ENCODE peak calls at places on chromosome 9, in five cellular contexts. I is AG09309; Q is CD8-positive, alpha-beta T cell; G is CD8-positive, alpha-beta memory T cell; A is body of pancreas. J is an unnamed sample.

GRCh38 chr9:90960941-90961340 is 159.3 kb downstream of the SYK start:
- DNase-seq in I (no peak), Q (no peak), G (no peak), A (no peak), J (no peak)

GRCh38 chr9:87850405-87850804 is 32.3 kb upstream of the SPATA31E1 start:
- DNase-seq in I (peak), Q (no peak), G (no peak), A (no peak), J (no peak)

GRCh38 chr9:4503103-4503502 is 12.8 kb downstream of the SLC1A1 start:
- DNase-seq in I (no peak), Q (no peak), G (no peak), A (no peak), J (no peak)

GRCh38 chr9:38018964-38019602 is 49.9 kb downstream of the SHB start:
- DNase-seq in I (no peak), Q (no peak), G (no peak), A (peak), J (no peak)

GRCh38 chr9:76562511-76562911 is 103.5 kb downstream of the GCNT1 start:
- DNase-seq in I (peak), Q (no peak), G (no peak), A (no peak), J (no peak)

GRCh38 chr9:20361656-20362570 is 260.4 kb downstream of the MLLT3 start:
- DNase-seq in I (no peak), Q (no peak), G (no peak), A (no peak), J (no peak)

GRCh38 chr9:101486693-101487442 is 46.8 kb upstream of the RNF20 start:
- DNase-seq in I (no peak), Q (no peak), G (no peak), A (peak), J (no peak)

GRCh38 chr9:125646222-125647100 is 60.5 kb downstream of the MAPKAP1 start:
- DNase-seq in I (no peak), Q (no peak), G (no peak), A (no peak), J (no peak)

GRCh38 chr9:82491604-82492003 is 503.0 kb downstream of the SPATA31D1 start:
- DNase-seq in I (no peak), Q (no peak), G (no peak), A (no peak), J (no peak)

GRCh38 chr9:92468206-92468605 is 14.1 kb downstream of the ASPN start:
- DNase-seq in I (peak), Q (no peak), G (no peak), A (no peak), J (no peak)

GRCh38 chr9:126233175-126233574 is 93.5 kb upstream of the MVB12B start:
- DNase-seq in I (no peak), Q (no peak), G (no peak), A (no peak), J (no peak)

GRCh38 chr9:130640681-130641080 is 23.7 kb upstream of the PRDM12 start:
- DNase-seq in I (no peak), Q (no peak), G (no peak), A (no peak), J (no peak)

GRCh38 chr9:116873441-116873840 is 186.3 kb downstream of the TRIM32 start:
- DNase-seq in I (no peak), Q (no peak), G (no peak), A (no peak), J (no peak)

GRCh38 chr9:15824310-15824709 is 271.5 kb downstream of the CCDC171 start:
- DNase-seq in I (peak), Q (no peak), G (no peak), A (no peak), J (no peak)

GRCh38 chr9:98890256-98890655 is 53.5 kb upstream of the COL15A1 start:
- DNase-seq in I (no peak), Q (no peak), G (no peak), A (peak), J (no peak)

GRCh38 chr9:2087500-2088313 is 72.6 kb downstream of the SMARCA2 start:
- DNase-seq in I (no peak), Q (no peak), G (no peak), A (peak), J (no peak)

GRCh38 chr9:8940650-8941049 is 1141.1 kb upstream of the DMAC1 start:
- DNase-seq in I (no peak), Q (no peak), G (no peak), A (no peak), J (no peak)

GRCh38 chr9:99235874-99236627 is 14.0 kb downstream of the SEC61B start:
- DNase-seq in I (no peak), Q (no peak), G (no peak), A (no peak), J (no peak)

GRCh38 chr9:69572611-69573010 is 99.6 kb downstream of the APBA1 start:
- DNase-seq in I (peak), Q (no peak), G (no peak), A (no peak), J (no peak)

GRCh38 chr9:35035851-35036701 is 36.3 kb downstream of the VCP start:
- DNase-seq in I (peak), Q (peak), G (no peak), A (no peak), J (no peak)

GRCh38 chr9:121631978-121632418 is 19.4 kb upstream of the DAB2IP start:
- DNase-seq in I (no peak), Q (no peak), G (no peak), A (no peak), J (no peak)

GRCh38 chr9:8037745-8038144 is 238.2 kb upstream of the DMAC1 start:
- DNase-seq in I (no peak), Q (no peak), G (no peak), A (no peak), J (no peak)

GRCh38 chr9:75855509-75855908 is 35.0 kb upstream of the PCSK5 start:
- DNase-seq in I (no peak), Q (no peak), G (no peak), A (peak), J (no peak)

GRCh38 chr9:101311759-101312420 is 72.9 kb downstream of the BAAT start:
- DNase-seq in I (peak), Q (no peak), G (no peak), A (peak), J (peak)

GRCh38 chr9:130110166-130110565 is 56.5 kb downstream of the GPR107 start:
- DNase-seq in I (no peak), Q (no peak), G (no peak), A (no peak), J (no peak)

GRCh38 chr9:110257971-110258370 is 1.7 kb upstream of the TXN start:
- DNase-seq in I (no peak), Q (no peak), G (no peak), A (no peak), J (no peak)

GRCh38 chr9:13975628-13976250 is 338.2 kb downstream of the NFIB start:
- DNase-seq in I (no peak), Q (no peak), G (no peak), A (no peak), J (no peak)

GRCh38 chr9:69019808-69020207 is 5.9 kb upstream of the PRKACG start:
- DNase-seq in I (no peak), Q (peak), G (peak), A (no peak), J (no peak)

GRCh38 chr9:125850231-125850630 is 103.1 kb downstream of the PBX3 start:
- DNase-seq in I (no peak), Q (no peak), G (no peak), A (no peak), J (no peak)

GRCh38 chr9:30943446-30944232 is 1440.8 kb upstream of the ACO1 start:
- DNase-seq in I (no peak), Q (no peak), G (no peak), A (no peak), J (no peak)

GRCh38 chr9:6714176-6714575 is 43.6 kb upstream of the KDM4C start:
- DNase-seq in I (no peak), Q (no peak), G (no peak), A (no peak), J (no peak)

GRCh38 chr9:136962701-136963248 is 10.7 kb downstream of the LCN12 start:
- DNase-seq in I (no peak), Q (no peak), G (no peak), A (no peak), J (no peak)
- H3K4me3 ChIP-seq in I (no peak), Q (no peak), G (no peak), A (no peak), J (no peak)

GRCh38 chr9:84670106-84670800 is 724 bp downstream of the NTRK2 start:
- DNase-seq in I (no peak), Q (no peak), G (no peak), A (peak), J (no peak)

GRCh38 chr9:84669293-84670105 is at the start of gene NTRK2:
- DNase-seq in I (no peak), Q (no peak), G (no peak), A (peak), J (no peak)

GRCh38 chr9:84671651-84672467 is 2.3 kb downstream of the NTRK2 start:
- DNase-seq in I (no peak), Q (no peak), G (no peak), A (no peak), J (no peak)

GRCh38 chr9:84669008-84669292 is 579 bp upstream of the NTRK2 start:
- DNase-seq in I (no peak), Q (no peak), G (no peak), A (no peak), J (no peak)

DNA sequence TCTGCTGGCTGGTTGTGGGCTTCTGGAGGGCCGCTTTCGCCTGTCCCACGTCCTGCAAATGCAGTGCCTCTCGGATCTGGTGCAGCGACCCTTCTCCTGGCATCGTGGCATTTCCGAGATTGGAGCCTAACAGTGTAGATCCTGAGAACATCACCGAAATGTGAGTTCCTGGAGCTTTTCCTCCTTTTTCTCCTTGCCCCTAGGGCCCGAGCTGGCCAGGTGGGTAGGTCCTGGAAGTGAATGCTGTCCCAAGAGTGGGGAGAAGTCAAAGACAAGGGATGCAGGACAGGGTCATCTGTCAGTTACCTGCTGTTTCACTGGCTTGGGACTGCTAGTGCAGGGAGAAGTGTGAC is 1.2 kb downstream of the NTRK2 start:
- DNase-seq in I (no peak), Q (no peak), G (no peak), A (no peak), J (no peak)
- H3K4me3 ChIP-seq in I (no peak), Q (no peak), G (no peak), A (no peak), J (peak)

DNA sequence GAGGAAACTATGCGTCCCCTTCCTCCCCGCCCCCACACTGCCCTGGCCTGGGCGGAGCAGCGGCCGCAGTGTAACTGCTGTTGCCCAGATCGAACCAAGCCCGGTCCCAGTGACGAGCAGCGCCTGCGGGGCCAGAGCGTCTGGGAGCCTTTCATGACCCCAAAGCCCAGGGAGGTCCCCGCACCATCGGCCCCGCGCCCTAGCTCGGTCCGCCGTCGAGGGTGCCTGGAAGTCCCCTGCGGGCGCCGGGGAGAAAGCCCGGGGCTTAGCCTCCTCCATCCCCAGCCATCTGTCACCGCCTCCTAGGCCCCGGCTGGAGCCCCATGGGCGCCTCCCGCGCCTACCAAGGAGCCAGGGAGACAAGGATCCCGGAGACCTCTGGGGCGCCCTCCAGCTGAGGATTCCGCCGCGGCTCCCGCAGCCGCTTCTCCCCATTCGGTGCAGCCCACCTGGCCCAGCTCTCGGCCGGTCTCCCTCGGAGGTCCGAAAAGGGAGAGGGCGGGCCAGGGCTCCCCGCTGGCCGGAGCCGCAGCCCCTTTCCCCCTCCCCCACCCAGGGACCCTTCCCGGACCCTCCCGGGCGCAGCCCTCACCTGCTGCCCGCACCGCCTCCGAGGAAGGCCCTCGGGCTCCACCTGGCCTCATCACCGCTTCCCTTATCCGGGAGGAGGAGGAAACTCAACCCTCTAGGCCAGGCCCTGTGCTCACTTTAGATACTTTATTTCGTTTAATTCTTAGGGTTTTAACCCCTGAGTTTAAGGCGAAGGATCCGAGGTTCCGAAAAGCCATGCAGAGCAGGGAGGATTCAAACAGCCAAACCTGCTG is 45.6 kb downstream of the APTX start:
- DNase-seq in I (no peak), Q (no peak), G (no peak), A (no peak), J (no peak)
- H3K4me3 ChIP-seq in I (no peak), Q (no peak), G (no peak), A (no peak), J (peak)

DNA sequence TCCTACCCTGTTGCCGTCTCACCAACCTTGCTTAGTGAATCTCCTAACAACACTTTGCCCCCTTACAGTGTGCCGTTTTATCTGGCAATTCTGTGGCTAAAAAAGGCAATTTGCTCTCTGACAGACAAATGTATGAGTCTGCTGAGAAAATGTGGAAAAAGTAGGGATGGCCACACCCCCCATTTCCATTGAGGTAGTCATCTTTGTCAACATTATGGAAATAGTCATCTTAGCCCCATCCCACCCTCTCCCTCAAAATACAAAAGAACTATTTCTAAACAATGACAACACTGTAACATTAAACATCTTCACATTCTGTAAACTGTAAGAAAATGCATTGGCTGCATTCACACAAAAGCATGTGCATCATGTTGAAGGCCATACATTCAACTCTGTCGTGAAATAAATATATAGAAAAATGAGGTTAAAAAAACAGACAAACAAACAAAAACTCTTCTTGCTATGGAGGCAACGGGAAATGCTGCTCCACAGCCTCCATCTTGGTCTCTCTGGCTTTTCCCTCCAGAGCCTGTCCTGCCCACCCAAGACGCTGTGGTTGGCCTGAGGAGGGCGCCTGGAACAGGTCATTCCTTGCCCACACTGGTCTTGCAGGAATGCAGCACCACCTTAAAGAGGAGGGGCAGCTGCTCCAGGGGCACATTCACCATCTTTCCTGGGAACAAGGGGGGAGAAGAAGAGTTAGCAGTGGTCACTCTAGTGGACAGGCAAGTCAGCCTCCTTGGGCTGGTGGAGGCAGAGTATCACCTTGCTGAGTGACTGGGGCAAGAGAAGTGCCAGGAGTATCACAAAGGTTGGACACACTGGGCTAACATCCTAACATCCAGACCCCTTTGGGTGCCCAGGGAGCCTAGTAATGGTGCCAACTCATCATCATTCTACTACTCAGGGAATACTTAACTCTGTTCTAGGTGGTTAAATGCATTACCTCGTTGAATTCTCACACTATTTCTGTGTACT is 15.2 kb upstream of the NR5A1 start:
- DNase-seq in I (no peak), Q (no peak), G (no peak), A (no peak), J (no peak)
- H3K4me3 ChIP-seq in I (no peak), Q (no peak), G (no peak), A (no peak), J (no peak)

GRCh38 chr9:97711223-97711626 is 14.1 kb upstream of the XPA start:
- DNase-seq in I (no peak), Q (no peak), G (no peak), A (no peak), J (no peak)
- H3K4me3 ChIP-seq in I (no peak), Q (no peak), G (no peak), A (no peak), J (no peak)

DNA sequence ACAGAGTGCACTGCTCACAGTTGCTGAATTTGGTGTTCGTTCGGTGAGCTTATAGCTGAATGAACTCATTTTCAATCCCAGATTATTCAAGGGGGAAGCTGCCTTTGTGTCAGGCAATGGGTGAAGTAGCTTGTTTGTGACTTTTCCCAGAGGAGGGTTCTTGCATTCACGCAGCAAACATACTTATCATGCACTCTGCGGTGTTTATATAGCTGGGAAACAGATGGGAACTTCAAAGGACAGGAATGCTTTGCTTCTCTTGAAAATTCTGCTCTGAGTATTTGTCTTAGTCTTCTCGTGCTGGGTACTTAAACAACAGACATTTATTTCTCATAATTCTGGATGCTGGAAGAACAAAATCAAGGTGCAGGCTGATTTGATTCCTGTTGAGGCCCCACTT is 64.7 kb upstream of the ABCA1 start:
- DNase-seq in I (no peak), Q (no peak), G (no peak), A (no peak), J (no peak)
- H3K4me3 ChIP-seq in I (no peak), Q (no peak), G (no peak), A (no peak), J (no peak)

DNA sequence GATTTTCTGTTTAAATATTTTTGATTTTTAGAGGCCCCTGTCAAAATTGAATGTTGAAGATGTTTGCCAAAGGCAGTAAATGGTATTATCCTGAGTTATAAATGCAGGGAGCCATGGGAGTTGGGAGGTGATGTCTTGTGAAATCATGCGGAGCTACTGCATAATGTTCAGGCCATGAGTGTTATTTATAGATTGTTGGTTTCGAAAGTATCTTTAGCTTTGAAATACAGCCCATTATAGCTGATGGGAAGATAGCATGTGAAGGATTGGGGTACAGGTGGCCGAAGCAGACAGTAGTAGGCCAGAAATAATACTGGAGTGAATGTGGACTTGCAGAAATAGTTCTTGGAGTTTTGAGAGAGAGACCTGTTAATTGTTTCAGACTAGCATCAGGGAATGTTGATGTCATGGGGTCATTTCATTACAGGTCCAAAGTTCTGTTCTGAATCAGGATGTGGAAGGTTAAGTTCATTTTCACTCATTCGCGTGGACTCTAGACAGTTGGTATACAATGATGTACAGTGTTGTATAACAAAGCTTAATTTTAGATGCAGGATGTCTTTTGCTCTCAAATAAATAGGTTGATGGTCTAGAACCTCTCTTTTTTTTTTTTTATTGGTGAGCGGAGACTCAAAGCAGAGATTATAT is 3.8 kb downstream of the ATP6V1G1 start:
- DNase-seq in I (no peak), Q (no peak), G (no peak), A (no peak), J (no peak)
- H3K4me3 ChIP-seq in I (no peak), Q (peak), G (peak), A (no peak), J (no peak)

J was measured in kidney epithelial cell.